ENCODE peak calls at places on chromosome 2, in six cellular contexts. P is activated CD8-positive, alpha-beta memory T cell treated with anti-CD3 and anti-CD28 coated beads for 24 hours; R is mammary epithelial cell; B is NCI-H1930; Z is astrocyte of the spinal cord; K is Right ventricle myocardium superior. D is an unnamed sample.

GRCh38 chr2:42169869-42170465 is 814 bp downstream of the EML4 start:
- DNase-seq in B (no peak), Z (peak), P (no peak), K (no peak), R (no peak), D (no peak)

GRCh38 chr2:180604077-180604476 is 376.3 kb upstream of the UBE2E3 start:
- DNase-seq in B (no peak), P (no peak), R (peak), K (no peak), Z (no peak), D (peak)

GRCh38 chr2:16318051-16318450 is 347.6 kb downstream of the CYRIA start:
- DNase-seq in Z (no peak), R (no peak), P (no peak), B (no peak), K (no peak), D (no peak)

GRCh38 chr2:20666364-20667150 is at the start of gene GDF7:
- DNase-seq in K (peak), B (peak), Z (no peak), R (no peak), P (no peak), D (no peak)

GRCh38 chr2:145638675-145639074 is 1118.8 kb upstream of the ZEB2 start:
- DNase-seq in B (no peak), K (no peak), Z (no peak), P (no peak), R (no peak), D (no peak)

GRCh38 chr2:74328074-74328473 is 15.1 kb downstream of the SLC4A5 start:
- DNase-seq in B (no peak), Z (no peak), R (no peak), K (no peak), P (no peak), D (no peak)

GRCh38 chr2:236848467-236848866 is 237.2 kb upstream of the COPS8 start:
- DNase-seq in Z (no peak), R (no peak), B (no peak), K (no peak), P (no peak), D (no peak)

GRCh38 chr2:133324150-133324561 is 244.1 kb downstream of the NCKAP5 start:
- DNase-seq in K (no peak), B (no peak), Z (peak), P (no peak), R (no peak), D (peak)

GRCh38 chr2:46036929-46037328 is 260.3 kb upstream of the EPAS1 start:
- DNase-seq in B (no peak), Z (peak), P (no peak), K (no peak), R (no peak), D (peak)